ENCODE peak calls at places on chromosomes 11 and 22, in eight cellular contexts. Q is CD4-positive, CD25-positive, alpha-beta regulatory T cell; T is NAMALWA; S is DMS 273 treated with DMSO at 0.1 percent for 48 hours; A is activated naive CD4-positive, alpha-beta T cell; X is activated T-helper 1 cell treated with anti-CD3 and anti-CD28 coated beads, Interleukin-12 subunit alpha, Interleukin-12 subunit beta, Interleukin-2, Interleukin-4 antibody, amounts not matched to agents 30 ng/mL and 10 ng/mL and 1 ng/mL, durations not matched to agents 14 hours and 24 hours and 36 hours; K is HS-5; G is SW 1271. Y is an unnamed sample.

GRCh38 chr22:41499624-41500280 is 30.8 kb downstream of the ACO2 start:
- DNase-seq in Q (no peak), T (no peak), S (no peak), A (no peak), X (no peak), K (no peak), G (no peak), Y (no peak)

GRCh38 chr22:26553056-26553752 is 36.7 kb downstream of the TPST2 start:
- DNase-seq in Q (no peak), T (no peak), S (no peak), A (no peak), X (no peak), K (peak), G (peak), Y (no peak)

GRCh38 chr11:42239102-42239501 is 779.6 kb upstream of the LRRC4C start:
- DNase-seq in Q (no peak), T (no peak), S (no peak), A (no peak), X (no peak), K (no peak), G (no peak), Y (no peak)

GRCh38 chr11:32005786-32006406 is 85.0 kb upstream of the RCN1 start:
- DNase-seq in Q (no peak), T (no peak), S (no peak), A (no peak), X (no peak), K (peak), G (peak), Y (no peak)

GRCh38 chr22:45600791-45601730 is 70.6 kb upstream of the ATXN10 start:
- DNase-seq in Q (no peak), T (no peak), S (no peak), A (no peak), X (no peak), K (no peak), G (no peak), Y (no peak)

GRCh38 chr11:612201-612960 is 3.4 kb downstream of the IRF7 start:
- DNase-seq in Q (no peak), T (peak), S (no peak), A (no peak), X (no peak), K (no peak), G (peak), Y (peak)

GRCh38 chr11:72116019-72116755 is 3.7 kb upstream of the ANAPC15 start:
- DNase-seq in Q (no peak), T (no peak), S (no peak), A (no peak), X (no peak), K (no peak), G (no peak), Y (no peak)

GRCh38 chr11:554824-555499 is 5.6 kb downstream of the LMNTD2 start:
- DNase-seq in Q (peak), T (peak), S (no peak), A (peak), X (peak), K (no peak), G (peak), Y (peak)

GRCh38 chr22:17547995-17548755 is 15.1 kb upstream of the SLC25A18 start:
- DNase-seq in Q (no peak), T (no peak), S (no peak), A (no peak), X (no peak), K (no peak), G (no peak), Y (no peak)

GRCh38 chr22:49754674-49755590 is 72.7 kb downstream of the BRD1 start:
- DNase-seq in Q (no peak), T (no peak), S (no peak), A (no peak), X (no peak), K (no peak), G (no peak), Y (no peak)

GRCh38 chr11:93444671-93445073 is 98.5 kb downstream of the SMCO4 start:
- DNase-seq in Q (no peak), T (no peak), S (no peak), A (no peak), X (no peak), K (no peak), G (no peak), Y (no peak)

GRCh38 chr22:50243704-50244419 is 961 bp downstream of the TUBGCP6 start:
- DNase-seq in Q (no peak), T (peak), S (no peak), A (no peak), X (no peak), K (no peak), G (no peak), Y (no peak)

GRCh38 chr11:2655320-2655719 is 44.5 kb downstream of the KCNQ1OT1 start:
- DNase-seq in Q (no peak), T (no peak), S (no peak), A (no peak), X (no peak), K (no peak), G (no peak), Y (no peak)

GRCh38 chr22:48635825-48636224 is 1191.8 kb downstream of the BRD1 start:
- DNase-seq in Q (no peak), T (peak), S (no peak), A (no peak), X (no peak), K (no peak), G (no peak), Y (no peak)

GRCh38 chr11:43399983-43400630 is 41.4 kb downstream of the TTC17 start:
- DNase-seq in Q (no peak), T (no peak), S (no peak), A (no peak), X (no peak), K (no peak), G (no peak), Y (no peak)

GRCh38 chr11:130001491-130002351 is 914 bp downstream of the PRDM10 start:
- DNase-seq in Q (no peak), T (peak), S (no peak), A (peak), X (peak), K (no peak), G (no peak), Y (peak)

GRCh38 chr22:21975854-21976345 is 6.7 kb downstream of the TOP3B start:
- DNase-seq in Q (no peak), T (no peak), S (no peak), A (no peak), X (no peak), K (no peak), G (no peak), Y (no peak)